ENCODE peak calls at places on chromosomes 6 and 20, in seven cellular contexts. L is CD4-positive, CD25-positive, alpha-beta regulatory T cell; M is mesendoderm; G is left ventricle myocardium inferior; X is endodermal cell; B is IMR-90; U is SJSA1. Y is an unnamed sample. For H3K4me1, the result is how much of the 10 kb centered on the place peaks cover.

GRCh38 chr6:12097791-12098190 is 85.7 kb downstream of the HIVEP1 start:
- DNase-seq in L (no peak), M (no peak), G (no peak), X (no peak), B (peak), U (no peak), Y (peak)

GRCh38 chr20:43954704-43955243 is 40.1 kb downstream of the TOX2 start:
- DNase-seq in L (no peak), M (no peak), G (no peak), X (no peak), B (no peak), U (no peak), Y (no peak)

GRCh38 chr20:56624786-56625681 is 4.1 kb upstream of the TFAP2C start:
- DNase-seq in L (no peak), M (peak), G (no peak), X (peak), B (no peak), U (no peak), Y (no peak)

GRCh38 chr6:23414204-23414501 is 711.9 kb upstream of the NRSN1 start:
- DNase-seq in L (no peak), M (peak), G (no peak), X (no peak), B (peak), U (no peak), Y (peak)

GRCh38 chr6:126300735-126301134 is 39.2 kb upstream of the CENPW start:
- DNase-seq in L (peak), M (no peak), G (no peak), X (no peak), B (no peak), U (no peak), Y (peak)

GRCh38 chr20:5784735-5785134 is 34.5 kb downstream of the SHLD1 start:
- DNase-seq in L (no peak), M (no peak), G (no peak), X (no peak), B (no peak), U (no peak), Y (no peak)

GRCh38 chr6:150043096-150043495 is 17.8 kb upstream of the RAET1L start:
- DNase-seq in L (no peak), M (no peak), G (no peak), X (no peak), B (no peak), U (no peak), Y (no peak)

GRCh38 chr6:7153807-7154206 is 46.0 kb downstream of the RREB1 start:
- DNase-seq in L (peak), M (no peak), G (no peak), X (peak), B (no peak), U (no peak), Y (no peak)

GRCh38 chr6:34147906-34148701 is 2.2 kb upstream of the GRM4 start:
- DNase-seq in L (no peak), M (no peak), G (no peak), X (peak), B (no peak), U (no peak), Y (no peak)

GRCh38 chr6:10413850-10414765 is 766 bp downstream of the TFAP2A start:
- DNase-seq in L (no peak), M (peak), G (no peak), X (peak), B (no peak), U (peak), Y (peak)

GRCh38 chr6:34538581-34538980 is 17.5 kb downstream of the SPDEF start:
- DNase-seq in L (no peak), M (no peak), G (no peak), X (no peak), B (no peak), U (no peak), Y (no peak)

GRCh38 chr6:142544199-142544838 is 242.5 kb downstream of the ADGRG6 start:
- DNase-seq in L (peak), M (no peak), G (no peak), X (no peak), B (no peak), U (no peak), Y (no peak)

GRCh38 chr20:49938173-49939163 is 2.3 kb downstream of the RNF114 start:
- DNase-seq in L (no peak), M (no peak), G (peak), X (no peak), B (peak), U (no peak), Y (peak)

GRCh38 chr6:46799657-46800056 is 6.5 kb downstream of the MEP1A start:
- DNase-seq in L (no peak), M (no peak), G (no peak), X (no peak), B (no peak), U (no peak), Y (no peak)

GRCh38 chr6:33050013-33050800 is 23.2 kb downstream of the HLA-DPA1 start:
- DNase-seq in L (no peak), M (no peak), G (no peak), X (no peak), B (no peak), U (no peak), Y (no peak)

GRCh38 chr20:35615667-35616464 is at the start of gene SPAG4:
- DNase-seq in L (peak), M (peak), G (peak), X (no peak), B (peak), U (peak), Y (peak)

GRCh38 chr6:31680841-31681671 is at the start of gene LY6G5C:
- DNase-seq in L (peak), M (peak), G (peak), X (peak), B (peak), U (peak), Y (peak)

GRCh38 chr6:149086363-149086762 is 231.1 kb upstream of the TAB2 start:
- DNase-seq in L (peak), M (no peak), G (no peak), X (no peak), B (no peak), U (no peak), Y (no peak)

GRCh38 chr6:43222418-43223059 is 6.7 kb downstream of the DNPH1 start:
- DNase-seq in L (peak), M (no peak), G (no peak), X (no peak), B (no peak), U (no peak), Y (no peak)
- H3K4me3 ChIP-seq in L (peak), M (no peak), G (no peak), X (no peak), B (no peak), U (no peak), Y (no peak)

GRCh38 chr6:16754864-16755263 is 6.4 kb downstream of the ATXN1 start:
- DNase-seq in L (no peak), M (no peak), G (no peak), X (no peak), B (no peak), U (no peak), Y (no peak)
- H3K4me1 ChIP-seq in L (under half), M (under half), G (half or more), X (under half), B (under half), U (half or more), Y (under half)

GRCh38 chr20:17227199-17227535 is 327 bp downstream of the PCSK2 start:
- DNase-seq in L (no peak), M (no peak), G (no peak), X (no peak), B (no peak), U (no peak), Y (peak)
- H3K4me3 ChIP-seq in L (no peak), M (no peak), G (peak), X (peak), B (no peak), U (no peak), Y (no peak)

DNA sequence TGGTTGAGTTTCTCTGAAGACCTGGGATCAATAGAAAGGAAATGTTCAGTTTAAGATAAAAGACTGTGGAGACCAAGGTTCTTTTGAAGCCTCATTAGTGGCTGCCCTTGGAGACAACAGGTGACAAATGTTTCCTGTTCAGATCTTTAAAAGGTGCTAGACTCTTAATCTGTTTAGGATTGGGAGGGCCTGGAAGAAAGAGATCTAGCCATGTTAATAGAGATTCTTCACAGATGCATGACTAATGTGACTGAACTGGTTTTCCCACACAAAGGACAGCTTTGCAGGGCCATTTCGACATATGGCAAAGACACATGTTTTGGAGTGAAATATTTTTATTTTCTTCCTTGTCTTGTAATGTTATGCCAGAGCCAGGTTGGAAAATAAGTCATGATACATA is 82.2 kb downstream of the WDR27 start:
- DNase-seq in L (no peak), M (peak), G (no peak), X (no peak), B (peak), U (no peak), Y (peak)
- H3K4me1 ChIP-seq in L (under half), M (under half), G (under half), X (under half), B (under half), U (under half), Y (under half)

GRCh38 chr6:156782691-156783320 is 5.6 kb downstream of the ARID1B start:
- DNase-seq in L (no peak), M (no peak), G (no peak), X (no peak), B (no peak), U (peak), Y (peak)
- H3K4me3 ChIP-seq in L (peak), M (no peak), G (peak), X (peak), B (no peak), U (peak), Y (peak)

GRCh38 chr6:79078057-79078969 is at the start of gene PHIP:
- DNase-seq in L (peak), M (peak), G (peak), X (peak), B (peak), U (peak), Y (peak)
- H3K4me1 ChIP-seq in L (under half), M (under half), G (under half), X (under half), B (under half), U (under half), Y (under half)

GRCh38 chr6:125210667-125211066 is 57.1 kb downstream of the TPD52L1 start:
- DNase-seq in L (no peak), M (no peak), G (no peak), X (no peak), B (no peak), U (no peak), Y (no peak)
- H3K4me3 ChIP-seq in L (no peak), M (no peak), G (no peak), X (no peak), B (no peak), U (no peak), Y (no peak)